ENCODE peak calls at places on chromosomes 3 and 15, in six cellular contexts. One of them, this sample, is unnamed.

GRCh38 chr3:157174265-157174615 is 14.3 kb upstream of the CCNL1 start:
- DNase-seq in GM12891: no peak
- DNase-seq in CD4-positive, alpha-beta memory T cell: no peak
- DNase-seq in foreskin fibroblast: peak; percentile 12
- DNase-seq in right cardiac atrium: peak; percentile 38
- DNase-seq in NCI-H1092: no peak
- DNase-seq in this sample: no peak

GRCh38 chr3:55147856-55148720 is 220.2 kb upstream of the LRTM1 start:
- DNase-seq in NCI-H1092: no peak
- DNase-seq in foreskin fibroblast: no peak
- DNase-seq in GM12891: no peak
- DNase-seq in CD4-positive, alpha-beta memory T cell: no peak
- DNase-seq in right cardiac atrium: no peak
- DNase-seq in this sample: no peak

GRCh38 chr3:39203862-39204261 is 11.5 kb upstream of the XIRP1 start:
- DNase-seq in GM12891: no peak
- DNase-seq in right cardiac atrium: no peak
- DNase-seq in foreskin fibroblast: no peak
- DNase-seq in NCI-H1092: no peak
- DNase-seq in CD4-positive, alpha-beta memory T cell: no peak
- DNase-seq in this sample: no peak

GRCh38 chr15:85761635-85762034 is 33.1 kb downstream of the KLHL25 start:
- DNase-seq in GM12891: no peak
- DNase-seq in right cardiac atrium: no peak
- DNase-seq in foreskin fibroblast: no peak
- DNase-seq in NCI-H1092: no peak
- DNase-seq in CD4-positive, alpha-beta memory T cell: no peak
- DNase-seq in this sample: no peak

GRCh38 chr3:9153763-9154601 is 95.5 kb downstream of the SRGAP3 start:
- DNase-seq in CD4-positive, alpha-beta memory T cell: no peak
- DNase-seq in GM12891: no peak
- DNase-seq in NCI-H1092: no peak
- DNase-seq in right cardiac atrium: peak; percentile 66
- DNase-seq in foreskin fibroblast: peak; percentile 44
- DNase-seq in this sample: no peak

GRCh38 chr3:51559266-51559907 is 20.9 kb downstream of the RAD54L2 start:
- DNase-seq in foreskin fibroblast: peak; percentile 58
- DNase-seq in CD4-positive, alpha-beta memory T cell: no peak
- DNase-seq in GM12891: no peak
- DNase-seq in NCI-H1092: peak; percentile 12
- DNase-seq in right cardiac atrium: no peak
- DNase-seq in this sample: no peak

GRCh38 chr3:33732394-33732793 is 14.3 kb upstream of the CLASP2 start:
- DNase-seq in CD4-positive, alpha-beta memory T cell: no peak
- DNase-seq in right cardiac atrium: no peak
- DNase-seq in NCI-H1092: no peak
- DNase-seq in GM12891: no peak
- DNase-seq in foreskin fibroblast: no peak
- DNase-seq in this sample: no peak

GRCh38 chr15:77295446-77295845 is 124.5 kb downstream of the PEAK1 start:
- DNase-seq in CD4-positive, alpha-beta memory T cell: no peak
- DNase-seq in NCI-H1092: no peak
- DNase-seq in right cardiac atrium: no peak
- DNase-seq in GM12891: no peak
- DNase-seq in foreskin fibroblast: no peak
- DNase-seq in this sample: no peak

GRCh38 chr3:171461087-171461917 is 1.1 kb upstream of the TNIK start:
- DNase-seq in foreskin fibroblast: peak; percentile 32
- DNase-seq in NCI-H1092: peak; percentile 53
- DNase-seq in right cardiac atrium: no peak
- DNase-seq in GM12891: no peak
- DNase-seq in CD4-positive, alpha-beta memory T cell: peak; percentile 46
- DNase-seq in this sample: no peak

GRCh38 chr3:177491301-177492031 is 294.2 kb upstream of the TBL1XR1 start:
- DNase-seq in right cardiac atrium: no peak
- DNase-seq in GM12891: no peak
- DNase-seq in foreskin fibroblast: no peak
- DNase-seq in CD4-positive, alpha-beta memory T cell: no peak
- DNase-seq in NCI-H1092: peak; percentile 21
- DNase-seq in this sample: no peak

GRCh38 chr3:188938999-188939398 is 232.8 kb upstream of the TPRG1 start:
- DNase-seq in NCI-H1092: no peak
- DNase-seq in GM12891: no peak
- DNase-seq in right cardiac atrium: no peak
- DNase-seq in foreskin fibroblast: no peak
- DNase-seq in CD4-positive, alpha-beta memory T cell: no peak
- DNase-seq in this sample: no peak

GRCh38 chr3:103950676-103951075 is 1416.0 kb upstream of the ALCAM start:
- DNase-seq in NCI-H1092: no peak
- DNase-seq in CD4-positive, alpha-beta memory T cell: no peak
- DNase-seq in foreskin fibroblast: no peak
- DNase-seq in GM12891: no peak
- DNase-seq in right cardiac atrium: no peak
- DNase-seq in this sample: no peak

GRCh38 chr3:9786825-9787654 is 5.2 kb downstream of the TADA3 start:
- DNase-seq in foreskin fibroblast: no peak
- DNase-seq in GM12891: no peak
- DNase-seq in right cardiac atrium: no peak
- DNase-seq in CD4-positive, alpha-beta memory T cell: no peak
- DNase-seq in NCI-H1092: no peak
- DNase-seq in this sample: no peak

GRCh38 chr15:51737538-51738305 is at the start of gene LYSMD2:
- DNase-seq in GM12891: peak; percentile 50
- DNase-seq in CD4-positive, alpha-beta memory T cell: peak; percentile 74
- DNase-seq in foreskin fibroblast: peak; percentile 53
- DNase-seq in NCI-H1092: peak; percentile 32
- DNase-seq in right cardiac atrium: peak; percentile 86
- DNase-seq in this sample: peak; percentile 42

GRCh38 chr3:183178833-183179549 is 16.5 kb upstream of the LAMP3 start:
- DNase-seq in right cardiac atrium: peak; percentile 24
- DNase-seq in GM12891: peak; percentile 61
- DNase-seq in NCI-H1092: no peak
- DNase-seq in CD4-positive, alpha-beta memory T cell: peak; percentile 16
- DNase-seq in foreskin fibroblast: peak; percentile 52
- DNase-seq in this sample: peak; percentile 50